ENCODE peak calls at places on chromosomes 3 and 15, in ten cellular contexts. One of them, this sample, is unnamed.

GRCh38 chr3:57757642-57758297 is 1.7 kb downstream of the SLMAP start:
- DNase-seq in lower leg skin: no peak
- DNase-seq in endothelial cell: peak; percentile 13
- DNase-seq in cardiac fibroblast: peak; percentile 15
- DNase-seq in GM23338: peak; percentile 52
- DNase-seq in AG09309: no peak
- DNase-seq in transverse colon: peak; percentile 13
- DNase-seq in brain microvascular endothelial cell: no peak
- DNase-seq in HepG2: peak; percentile 43
- DNase-seq in Panc1: no peak
- DNase-seq in this sample: peak; percentile 13

GRCh38 chr15:101617390-101617965 is 34.7 kb downstream of the TM2D3 start:
- DNase-seq in lower leg skin: no peak
- DNase-seq in endothelial cell: no peak
- DNase-seq in cardiac fibroblast: peak; percentile 49
- DNase-seq in GM23338: no peak
- DNase-seq in AG09309: no peak
- DNase-seq in transverse colon: no peak
- DNase-seq in brain microvascular endothelial cell: no peak
- DNase-seq in HepG2: no peak
- DNase-seq in Panc1: no peak
- DNase-seq in this sample: no peak

GRCh38 chr15:28915935-28916334 is 30.2 kb downstream of the APBA2 start:
- DNase-seq in lower leg skin: no peak
- DNase-seq in endothelial cell: no peak
- DNase-seq in cardiac fibroblast: no peak
- DNase-seq in GM23338: no peak
- DNase-seq in AG09309: no peak
- DNase-seq in transverse colon: no peak
- DNase-seq in brain microvascular endothelial cell: no peak
- DNase-seq in HepG2: no peak
- DNase-seq in Panc1: no peak
- DNase-seq in this sample: no peak

GRCh38 chr3:150237490-150237889 is 170.6 kb upstream of the TSC22D2 start:
- DNase-seq in lower leg skin: no peak
- DNase-seq in endothelial cell: no peak
- DNase-seq in cardiac fibroblast: peak; percentile 48
- DNase-seq in GM23338: no peak
- DNase-seq in AG09309: no peak
- DNase-seq in transverse colon: no peak
- DNase-seq in brain microvascular endothelial cell: no peak
- DNase-seq in HepG2: no peak
- DNase-seq in Panc1: no peak
- DNase-seq in this sample: no peak

GRCh38 chr3:24139463-24140412 is 194.7 kb downstream of the NR1D2 start:
- DNase-seq in lower leg skin: no peak
- DNase-seq in endothelial cell: no peak
- DNase-seq in cardiac fibroblast: no peak
- DNase-seq in GM23338: no peak
- DNase-seq in AG09309: no peak
- DNase-seq in transverse colon: no peak
- DNase-seq in brain microvascular endothelial cell: no peak
- DNase-seq in HepG2: no peak
- DNase-seq in Panc1: no peak
- DNase-seq in this sample: no peak

GRCh38 chr3:128787256-128788253 is 61.6 kb downstream of the RAB7A start:
- DNase-seq in lower leg skin: no peak
- DNase-seq in endothelial cell: peak; percentile 47
- DNase-seq in cardiac fibroblast: peak; percentile 48
- DNase-seq in GM23338: peak; percentile 82
- DNase-seq in AG09309: no peak
- DNase-seq in transverse colon: peak; percentile 36
- DNase-seq in brain microvascular endothelial cell: peak; percentile 69
- DNase-seq in HepG2: peak; percentile 12
- DNase-seq in Panc1: peak; percentile 84
- DNase-seq in this sample: no peak

GRCh38 chr3:99626415-99626788 is 12.0 kb upstream of the COL8A1 start:
- DNase-seq in lower leg skin: no peak
- DNase-seq in endothelial cell: no peak
- DNase-seq in cardiac fibroblast: no peak
- DNase-seq in GM23338: no peak
- DNase-seq in AG09309: no peak
- DNase-seq in transverse colon: no peak
- DNase-seq in brain microvascular endothelial cell: no peak
- DNase-seq in HepG2: no peak
- DNase-seq in Panc1: no peak
- DNase-seq in this sample: no peak

GRCh38 chr15:101637549-101638318 is 14.4 kb downstream of the TM2D3 start:
- DNase-seq in lower leg skin: no peak
- DNase-seq in endothelial cell: no peak
- DNase-seq in cardiac fibroblast: no peak
- DNase-seq in GM23338: no peak
- DNase-seq in AG09309: no peak
- DNase-seq in transverse colon: peak; percentile 33
- DNase-seq in brain microvascular endothelial cell: no peak
- DNase-seq in HepG2: no peak
- DNase-seq in Panc1: no peak
- DNase-seq in this sample: no peak

GRCh38 chr3:98777801-98778220 is 14.7 kb downstream of the ST3GAL6 start:
- DNase-seq in lower leg skin: no peak
- DNase-seq in endothelial cell: no peak
- DNase-seq in cardiac fibroblast: peak; percentile 87
- DNase-seq in GM23338: no peak
- DNase-seq in AG09309: peak; percentile 63
- DNase-seq in transverse colon: no peak
- DNase-seq in brain microvascular endothelial cell: no peak
- DNase-seq in HepG2: no peak
- DNase-seq in Panc1: no peak
- DNase-seq in this sample: no peak

GRCh38 chr3:134054881-134055280 is 25.2 kb upstream of the SLCO2A1 start:
- DNase-seq in lower leg skin: peak; percentile 39
- DNase-seq in endothelial cell: no peak
- DNase-seq in cardiac fibroblast: no peak
- DNase-seq in GM23338: no peak
- DNase-seq in AG09309: no peak
- DNase-seq in transverse colon: no peak
- DNase-seq in brain microvascular endothelial cell: no peak
- DNase-seq in HepG2: no peak
- DNase-seq in Panc1: no peak
- DNase-seq in this sample: no peak
- TF ChIP-seq CTCF in lower leg skin: no peak
- TF ChIP-seq CTCF in endothelial cell: no peak
- TF ChIP-seq CTCF in cardiac fibroblast: no peak
- TF ChIP-seq CTCF in GM23338: no peak
- TF ChIP-seq CTCF in AG09309: no peak
- TF ChIP-seq CTCF in transverse colon: no peak
- TF ChIP-seq CTCF in brain microvascular endothelial cell: no peak
- TF ChIP-seq CTCF in HepG2: no peak
- TF ChIP-seq CTCF in Panc1: no peak
- TF ChIP-seq CTCF in this sample: no peak

DNA sequence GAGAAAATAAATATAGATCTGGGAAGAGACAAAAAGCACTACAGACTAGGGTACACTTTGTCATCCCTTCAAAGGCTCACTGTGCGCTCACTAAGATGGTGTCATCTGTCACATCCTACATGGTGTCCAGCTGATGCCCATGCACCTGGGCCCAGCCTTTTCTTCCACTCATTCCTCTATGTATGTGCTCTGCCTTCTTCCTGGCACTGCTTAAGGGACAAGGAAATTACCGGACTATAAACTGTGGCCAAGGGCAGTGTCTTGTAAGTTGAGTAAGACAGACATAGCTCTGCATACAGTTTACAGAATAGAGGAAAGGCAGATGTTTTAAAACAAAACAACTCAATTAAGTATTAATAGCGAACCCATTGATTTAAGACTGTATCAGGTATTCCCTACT is 52.9 kb downstream of the ARHGAP31 start:
- DNase-seq in lower leg skin: no peak
- DNase-seq in endothelial cell: no peak
- DNase-seq in cardiac fibroblast: no peak
- DNase-seq in GM23338: no peak
- DNase-seq in AG09309: no peak
- DNase-seq in transverse colon: no peak
- DNase-seq in brain microvascular endothelial cell: no peak
- DNase-seq in HepG2: no peak
- DNase-seq in Panc1: no peak
- DNase-seq in this sample: no peak
- TF ChIP-seq CTCF in lower leg skin: no peak
- TF ChIP-seq CTCF in endothelial cell: no peak
- TF ChIP-seq CTCF in cardiac fibroblast: no peak
- TF ChIP-seq CTCF in GM23338: no peak
- TF ChIP-seq CTCF in AG09309: no peak
- TF ChIP-seq CTCF in transverse colon: no peak
- TF ChIP-seq CTCF in brain microvascular endothelial cell: no peak
- TF ChIP-seq CTCF in HepG2: no peak
- TF ChIP-seq CTCF in Panc1: no peak
- TF ChIP-seq CTCF in this sample: no peak

GRCh38 chr3:148955544-148956346 is 35.6 kb upstream of the GYG1 start:
- DNase-seq in lower leg skin: no peak
- DNase-seq in endothelial cell: peak; percentile 57
- DNase-seq in cardiac fibroblast: peak; percentile 96
- DNase-seq in GM23338: peak; percentile 76
- DNase-seq in AG09309: peak; percentile 90
- DNase-seq in transverse colon: peak; percentile 35
- DNase-seq in brain microvascular endothelial cell: peak; percentile 76
- DNase-seq in HepG2: peak; percentile 47
- DNase-seq in Panc1: no peak
- DNase-seq in this sample: no peak
- TF ChIP-seq CTCF in lower leg skin: no peak
- TF ChIP-seq CTCF in endothelial cell: no peak
- TF ChIP-seq CTCF in cardiac fibroblast: peak; percentile 69
- TF ChIP-seq CTCF in GM23338: peak; percentile 71
- TF ChIP-seq CTCF in AG09309: peak; percentile 72
- TF ChIP-seq CTCF in transverse colon: peak; percentile 53
- TF ChIP-seq CTCF in brain microvascular endothelial cell: peak; percentile 78
- TF ChIP-seq CTCF in HepG2: peak; percentile 65
- TF ChIP-seq CTCF in Panc1: peak; percentile 85
- TF ChIP-seq CTCF in this sample: peak; percentile 60

DNA sequence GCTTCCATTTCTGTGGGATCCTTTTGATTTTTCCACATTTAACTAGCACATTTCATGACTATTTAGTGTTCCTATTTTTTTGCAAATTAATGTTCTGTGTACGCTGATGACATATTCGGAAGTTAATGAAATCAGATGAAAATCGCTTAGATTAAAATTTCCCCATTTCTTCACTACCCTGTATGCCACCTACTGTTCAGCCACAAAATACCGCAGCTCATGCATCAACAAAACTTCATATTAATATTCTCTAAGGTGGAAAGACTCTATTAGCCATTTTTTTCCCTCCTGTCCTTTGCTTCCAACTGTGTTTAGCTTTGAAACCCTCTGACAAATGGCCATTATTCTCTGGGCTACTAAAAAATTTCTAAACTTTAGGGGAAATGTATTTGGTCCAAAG is 300.6 kb downstream of the MECOM start:
- DNase-seq in lower leg skin: no peak
- DNase-seq in endothelial cell: no peak
- DNase-seq in cardiac fibroblast: no peak
- DNase-seq in GM23338: no peak
- DNase-seq in AG09309: no peak
- DNase-seq in transverse colon: no peak
- DNase-seq in brain microvascular endothelial cell: no peak
- DNase-seq in HepG2: no peak
- DNase-seq in Panc1: no peak
- DNase-seq in this sample: no peak
- TF ChIP-seq CTCF in lower leg skin: no peak
- TF ChIP-seq CTCF in endothelial cell: no peak
- TF ChIP-seq CTCF in cardiac fibroblast: peak; percentile 6
- TF ChIP-seq CTCF in GM23338: no peak
- TF ChIP-seq CTCF in AG09309: no peak
- TF ChIP-seq CTCF in transverse colon: no peak
- TF ChIP-seq CTCF in brain microvascular endothelial cell: peak; percentile 35
- TF ChIP-seq CTCF in HepG2: no peak
- TF ChIP-seq CTCF in Panc1: no peak
- TF ChIP-seq CTCF in this sample: no peak